ENCODE peak calls at places on chromosome X, in ten cellular contexts. K, B, A, D, Z, R, L, X, H and S are unnamed samples.

GRCh38 chrX:92224406-92224805 is 445.2 kb downstream of the PCDH11X start:
- DNase-seq in K (no peak), B (no peak), A (no peak), D (no peak), Z (no peak), R (no peak), L (no peak), X (no peak), H (no peak), S (no peak)

GRCh38 chrX:112083624-112084326 is 1.2 kb upstream of the TRPC5 start:
- DNase-seq in K (no peak), B (no peak), A (no peak), D (no peak), Z (no peak), R (no peak), L (no peak), X (no peak), H (no peak), S (no peak)

GRCh38 chrX:1261285-1261684 is 7.3 kb upstream of the CSF2RA start:
- DNase-seq in K (no peak), B (no peak), A (no peak), D (no peak), Z (no peak), R (no peak), L (no peak), X (no peak), H (no peak), S (no peak)

GRCh38 chrX:154535892-154536291 is 10.8 kb downstream of the G6PD start:
- DNase-seq in K (no peak), B (no peak), A (no peak), D (no peak), Z (no peak), R (no peak), L (no peak), X (no peak), H (no peak), S (no peak)

GRCh38 chrX:149505671-149506070 is 565 bp upstream of the IDS start:
- DNase-seq in K (no peak), B (no peak), A (no peak), D (no peak), Z (no peak), R (no peak), L (no peak), X (no peak), H (no peak), S (no peak)

GRCh38 chrX:40008841-40009461 is 88.8 kb downstream of the BCOR start:
- DNase-seq in K (peak; percentile 33), B (no peak), A (no peak), D (peak; percentile 15), Z (no peak), R (no peak), L (peak; percentile 82), X (peak; percentile 60), H (peak; percentile 90), S (peak; percentile 71)

GRCh38 chrX:118221733-118222132 is 105.1 kb upstream of the KLHL13 start:
- DNase-seq in K (no peak), B (no peak), A (no peak), D (no peak), Z (no peak), R (no peak), L (no peak), X (no peak), H (no peak), S (no peak)

GRCh38 chrX:1463581-1464281 is 11.0 kb upstream of the ASMTL start:
- DNase-seq in K (peak; percentile 1), B (no peak), A (no peak), D (peak; percentile 7), Z (no peak), R (peak; percentile 5), L (no peak), X (no peak), H (no peak), S (no peak)

GRCh38 chrX:150326843-150327242 is 36.3 kb upstream of the MAMLD1 start:
- DNase-seq in K (no peak), B (no peak), A (no peak), D (no peak), Z (no peak), R (no peak), L (no peak), X (no peak), H (no peak), S (no peak)

GRCh38 chrX:68332156-68332823 is 101.0 kb downstream of the OPHN1 start:
- DNase-seq in K (no peak), B (no peak), A (no peak), D (no peak), Z (no peak), R (no peak), L (no peak), X (no peak), H (no peak), S (peak; percentile 16)

GRCh38 chrX:119401569-119401968 is 2.4 kb downstream of the SLC25A43 start:
- DNase-seq in K (no peak), B (no peak), A (no peak), D (no peak), Z (no peak), R (no peak), L (no peak), X (no peak), H (no peak), S (no peak)

GRCh38 chrX:123809854-123810375 is 49.9 kb upstream of the XIAP start:
- DNase-seq in K (no peak), B (no peak), A (no peak), D (no peak), Z (no peak), R (no peak), L (no peak), X (no peak), H (no peak), S (no peak)

GRCh38 chrX:39903343-39903742 is 194.4 kb downstream of the BCOR start:
- DNase-seq in K (no peak), B (no peak), A (no peak), D (no peak), Z (no peak), R (no peak), L (no peak), X (no peak), H (no peak), S (no peak)

GRCh38 chrX:105038672-105039328 is 181.7 kb downstream of the TEX13A start:
- DNase-seq in K (no peak), B (no peak), A (no peak), D (no peak), Z (no peak), R (no peak), L (no peak), X (no peak), H (no peak), S (no peak)

GRCh38 chrX:40282901-40283674 is 185.3 kb upstream of the BCOR start:
- DNase-seq in K (peak; percentile 46), B (no peak), A (no peak), D (no peak), Z (no peak), R (no peak), L (no peak), X (no peak), H (no peak), S (no peak)

GRCh38 chrX:119853449-119853848 is 686 bp upstream of the UPF3B start:
- DNase-seq in K (no peak), B (no peak), A (no peak), D (no peak), Z (no peak), R (no peak), L (no peak), X (no peak), H (no peak), S (no peak)

GRCh38 chrX:150841466-150842197 is 56.8 kb downstream of the CD99L2 start:
- DNase-seq in K (no peak), B (no peak), A (no peak), D (no peak), Z (no peak), R (no peak), L (no peak), X (no peak), H (no peak), S (no peak)

GRCh38 chrX:71606536-71607216 is 11.6 kb downstream of the CXCR3 start:
- DNase-seq in K (no peak), B (no peak), A (no peak), D (no peak), Z (no peak), R (peak; percentile 65), L (no peak), X (no peak), H (no peak), S (no peak)

GRCh38 chrX:69369999-69370398 is 134.1 kb upstream of the NALF2 start:
- DNase-seq in K (no peak), B (no peak), A (no peak), D (no peak), Z (no peak), R (no peak), L (no peak), X (no peak), H (no peak), S (no peak)

GRCh38 chrX:119757979-119758681 is at the start of gene SOWAHD:
- DNase-seq in K (no peak), B (peak; percentile 38), A (no peak), D (peak; percentile 9), Z (no peak), R (peak; percentile 14), L (peak; percentile 63), X (peak; percentile 42), H (no peak), S (peak; percentile 16)

GRCh38 chrX:49186125-49187027 is at the start of gene PRICKLE3:
- DNase-seq in K (peak; percentile 84), B (peak; percentile 69), A (peak; percentile 65), D (peak; percentile 61), Z (peak; percentile 90), R (peak; percentile 65), L (no peak), X (peak; percentile 85), H (peak; percentile 52), S (peak; percentile 52)

GRCh38 chrX:130120746-130121504 is 10.6 kb upstream of the ELF4 start:
- DNase-seq in K (peak; percentile 64), B (peak; percentile 58), A (peak; percentile 55), D (peak; percentile 54), Z (peak; percentile 86), R (peak; percentile 52), L (peak; percentile 86), X (peak; percentile 71), H (peak; percentile 25), S (peak; percentile 57)

GRCh38 chrX:77675986-77676385 is 110.0 kb downstream of the ATRX start:
- DNase-seq in K (no peak), B (no peak), A (no peak), D (no peak), Z (no peak), R (no peak), L (no peak), X (no peak), H (no peak), S (no peak)

GRCh38 chrX:48958635-48959094 is 1.3 kb upstream of the OTUD5 start:
- DNase-seq in K (peak; percentile 30), B (peak; percentile 5), A (no peak), D (no peak), Z (peak; percentile 29), R (no peak), L (no peak), X (peak; percentile 9), H (peak; percentile 51), S (peak; percentile 19)

GRCh38 chrX:137600769-137601168 is 34.8 kb downstream of the ZIC3 start:
- DNase-seq in K (no peak), B (no peak), A (no peak), D (no peak), Z (no peak), R (no peak), L (no peak), X (no peak), H (no peak), S (no peak)

GRCh38 chrX:104315555-104315954 is 60.8 kb upstream of the ESX1 start:
- DNase-seq in K (no peak), B (no peak), A (no peak), D (no peak), Z (no peak), R (no peak), L (no peak), X (no peak), H (no peak), S (no peak)

GRCh38 chrX:132118361-132118760 is 9.5 kb downstream of the FRMD7 start:
- DNase-seq in K (no peak), B (no peak), A (no peak), D (no peak), Z (no peak), R (no peak), L (no peak), X (no peak), H (no peak), S (peak; percentile 11)

GRCh38 chrX:100994352-100995281 is 25.1 kb downstream of the ARL13A start:
- DNase-seq in K (no peak), B (no peak), A (no peak), D (no peak), Z (no peak), R (no peak), L (no peak), X (no peak), H (no peak), S (no peak)